ENCODE peak calls at places on chromosomes 4 and X, in ten cellular contexts. V is GM03348; W is MCF 10A; Z is MM.1S; F is kidney epithelial cell; O is activated CD4-positive, alpha-beta T cell treated with anti-CD3 and anti-CD28 coated beads for 1 hour; B is stromal cell of bone marrow; Y is upper lobe of right lung; J is astrocyte of the hippocampus; P is natural killer cell treated with Interleukin-12 subunit alpha and Interleukin-12 subunit beta and Interleukin-15 and Interleukin-18, amount 100 ng/mL, for 72 hours. C is an unnamed sample.

GRCh38 chr4:88027611-88028608 is 20.5 kb downstream of the PKD2 start:
- DNase-seq in V (peak), W (peak), Z (peak), F (peak), O (no peak), B (peak), Y (no peak), J (peak), P (no peak), C (peak)

GRCh38 chr4:43339435-43339834 is 446.9 kb downstream of the GRXCR1 start:
- DNase-seq in V (peak), W (peak), Z (no peak), F (peak), O (no peak), B (peak), Y (no peak), J (peak), P (no peak), C (peak)

GRCh38 chr4:23888421-23889319 is 1.2 kb downstream of the PPARGC1A start:
- DNase-seq in V (peak), W (peak), Z (peak), F (no peak), O (no peak), B (peak), Y (no peak), J (peak), P (no peak), C (peak)

GRCh38 chrX:37409278-37409677 is 60.1 kb downstream of the PRRG1 start:
- DNase-seq in V (no peak), W (no peak), Z (no peak), F (no peak), O (no peak), B (no peak), Y (no peak), J (no peak), P (no peak), C (no peak)

GRCh38 chr4:110287130-110287529 is 88.7 kb upstream of the ELOVL6 start:
- DNase-seq in V (peak), W (peak), Z (peak), F (peak), O (no peak), B (peak), Y (no peak), J (peak), P (no peak), C (peak)

GRCh38 chrX:96722793-96723192 is 38.2 kb downstream of the DIAPH2 start:
- DNase-seq in V (no peak), W (no peak), Z (no peak), F (no peak), O (no peak), B (no peak), Y (no peak), J (no peak), P (no peak), C (no peak)

GRCh38 chr4:96677499-96677898 is 837.6 kb downstream of the PDHA2 start:
- DNase-seq in V (no peak), W (peak), Z (no peak), F (peak), O (no peak), B (no peak), Y (no peak), J (peak), P (no peak), C (no peak)

GRCh38 chrX:97845451-97845850 is 961.7 kb downstream of the RPA4 start:
- DNase-seq in V (no peak), W (no peak), Z (no peak), F (no peak), O (no peak), B (no peak), Y (no peak), J (no peak), P (no peak), C (peak)

GRCh38 chrX:71107762-71108360 is 1.3 kb upstream of the CXorf65 start:
- DNase-seq in V (no peak), W (no peak), Z (no peak), F (no peak), O (no peak), B (no peak), Y (no peak), J (no peak), P (no peak), C (no peak)

GRCh38 chr4:23337292-23337691 is 552.6 kb downstream of the PPARGC1A start:
- DNase-seq in V (no peak), W (peak), Z (peak), F (no peak), O (no peak), B (no peak), Y (no peak), J (no peak), P (no peak), C (no peak)

GRCh38 chrX:130106071-130106470 is 4.2 kb downstream of the ELF4 start:
- DNase-seq in V (no peak), W (peak), Z (no peak), F (no peak), O (no peak), B (no peak), Y (no peak), J (no peak), P (no peak), C (no peak)

GRCh38 chrX:65706041-65706828 is 38.8 kb downstream of the MSN start:
- DNase-seq in V (peak), W (peak), Z (no peak), F (no peak), O (no peak), B (no peak), Y (no peak), J (peak), P (peak), C (peak)

GRCh38 chr4:148060264-148061138 is 328.6 kb downstream of the ARHGAP10 start:
- DNase-seq in V (no peak), W (no peak), Z (no peak), F (no peak), O (no peak), B (no peak), Y (no peak), J (no peak), P (no peak), C (no peak)

GRCh38 chr4:101711590-101712255 is 78.8 kb upstream of the BANK1 start:
- DNase-seq in V (no peak), W (no peak), Z (peak), F (no peak), O (no peak), B (no peak), Y (no peak), J (no peak), P (no peak), C (no peak)

GRCh38 chr4:112075129-112075753 is 70.0 kb upstream of the FAM241A start:
- DNase-seq in V (peak), W (peak), Z (peak), F (no peak), O (no peak), B (peak), Y (no peak), J (peak), P (no peak), C (peak)

GRCh38 chr4:159163522-159163921 is 60.6 kb downstream of the RAPGEF2 start:
- DNase-seq in V (no peak), W (no peak), Z (no peak), F (no peak), O (no peak), B (no peak), Y (no peak), J (no peak), P (no peak), C (no peak)

GRCh38 chr4:85747871-85748491 is 273.0 kb downstream of the ARHGAP24 start:
- DNase-seq in V (peak), W (peak), Z (peak), F (peak), O (no peak), B (peak), Y (no peak), J (peak), P (no peak), C (peak)

GRCh38 chr4:59060895-59061294 is 1950.7 kb upstream of the IGFBP7 start:
- DNase-seq in V (no peak), W (no peak), Z (no peak), F (no peak), O (no peak), B (no peak), Y (no peak), J (no peak), P (no peak), C (no peak)

GRCh38 chr4:6781561-6781960 is 966 bp upstream of the KIAA0232 start:
- DNase-seq in V (no peak), W (no peak), Z (no peak), F (no peak), O (no peak), B (no peak), Y (no peak), J (no peak), P (no peak), C (peak)

GRCh38 chrX:22527302-22527701 is 254.6 kb downstream of the CBLL2 start:
- DNase-seq in V (no peak), W (no peak), Z (no peak), F (no peak), O (no peak), B (no peak), Y (no peak), J (no peak), P (no peak), C (no peak)

GRCh38 chr4:7753931-7754465 is 185.7 kb downstream of the AFAP1 start:
- DNase-seq in V (no peak), W (peak), Z (peak), F (no peak), O (no peak), B (no peak), Y (no peak), J (no peak), P (no peak), C (no peak)

GRCh38 chr4:188005561-188005960 is 10.0 kb downstream of the ZFP42 start:
- DNase-seq in V (no peak), W (no peak), Z (no peak), F (no peak), O (no peak), B (no peak), Y (no peak), J (no peak), P (no peak), C (no peak)

GRCh38 chr4:185296665-185297460 is 87.5 kb downstream of the SNX25 start:
- DNase-seq in V (no peak), W (no peak), Z (no peak), F (no peak), O (no peak), B (no peak), Y (no peak), J (no peak), P (no peak), C (no peak)

GRCh38 chrX:18899796-18900380 is 84.0 kb downstream of the PHKA2 start:
- DNase-seq in V (no peak), W (no peak), Z (no peak), F (no peak), O (no peak), B (no peak), Y (no peak), J (peak), P (no peak), C (peak)

GRCh38 chrX:11064276-11064675 is 46.9 kb upstream of the HCCS start:
- DNase-seq in V (no peak), W (no peak), Z (no peak), F (no peak), O (no peak), B (no peak), Y (no peak), J (no peak), P (no peak), C (no peak)

C was measured in osteoblast.